ENCODE peak calls at places on chromosome 2, in seven cellular contexts. One of them, this sample, is unnamed.

GRCh38 chr2:207619764-207620203 is 5.4 kb downstream of the METTL21A start:
- DNase-seq in stimulated activated naive CD8-positive, alpha-beta T cell treated with anti-CD3 and anti-CD28 coated beads, Interleukin-15, amount 100 ng/mL, for 72 hours: no peak
- DNase-seq in NCI-H1092: no peak
- DNase-seq in GM12891: no peak
- DNase-seq in T-helper 1 cell: no peak
- DNase-seq in astrocyte of the spinal cord: no peak
- DNase-seq in NCI-H1436: no peak
- DNase-seq in this sample: no peak

GRCh38 chr2:237315881-237316225 is 98.1 kb downstream of the COL6A3 start:
- DNase-seq in stimulated activated naive CD8-positive, alpha-beta T cell treated with anti-CD3 and anti-CD28 coated beads, Interleukin-15, amount 100 ng/mL, for 72 hours: no peak
- DNase-seq in GM12891: no peak
- DNase-seq in NCI-H1436: no peak
- DNase-seq in T-helper 1 cell: no peak
- DNase-seq in NCI-H1092: no peak
- DNase-seq in astrocyte of the spinal cord: no peak
- DNase-seq in this sample: no peak

GRCh38 chr2:239257511-239257937 is 143.3 kb downstream of the HDAC4 start:
- DNase-seq in GM12891: no peak
- DNase-seq in stimulated activated naive CD8-positive, alpha-beta T cell treated with anti-CD3 and anti-CD28 coated beads, Interleukin-15, amount 100 ng/mL, for 72 hours: no peak
- DNase-seq in astrocyte of the spinal cord: peak; percentile 91
- DNase-seq in NCI-H1436: no peak
- DNase-seq in NCI-H1092: no peak
- DNase-seq in T-helper 1 cell: no peak
- DNase-seq in this sample: no peak

GRCh38 chr2:176193048-176193447 is 4.6 kb downstream of the HOXD1 start:
- DNase-seq in NCI-H1092: no peak
- DNase-seq in T-helper 1 cell: no peak
- DNase-seq in GM12891: no peak
- DNase-seq in astrocyte of the spinal cord: no peak
- DNase-seq in NCI-H1436: no peak
- DNase-seq in stimulated activated naive CD8-positive, alpha-beta T cell treated with anti-CD3 and anti-CD28 coated beads, Interleukin-15, amount 100 ng/mL, for 72 hours: no peak
- DNase-seq in this sample: no peak

GRCh38 chr2:55827855-55828254 is 95.7 kb downstream of the EFEMP1 start:
- DNase-seq in T-helper 1 cell: no peak
- DNase-seq in GM12891: no peak
- DNase-seq in stimulated activated naive CD8-positive, alpha-beta T cell treated with anti-CD3 and anti-CD28 coated beads, Interleukin-15, amount 100 ng/mL, for 72 hours: no peak
- DNase-seq in astrocyte of the spinal cord: no peak
- DNase-seq in NCI-H1436: no peak
- DNase-seq in NCI-H1092: no peak
- DNase-seq in this sample: no peak

GRCh38 chr2:38740851-38741541 is 10.2 kb downstream of the SRSF7 start:
- DNase-seq in NCI-H1436: no peak
- DNase-seq in T-helper 1 cell: no peak
- DNase-seq in astrocyte of the spinal cord: peak; percentile 58
- DNase-seq in stimulated activated naive CD8-positive, alpha-beta T cell treated with anti-CD3 and anti-CD28 coated beads, Interleukin-15, amount 100 ng/mL, for 72 hours: no peak
- DNase-seq in NCI-H1092: no peak
- DNase-seq in GM12891: no peak
- DNase-seq in this sample: peak; percentile 47

GRCh38 chr2:219697811-219698683 is 70.6 kb downstream of the SLC4A3 start:
- DNase-seq in T-helper 1 cell: no peak
- DNase-seq in stimulated activated naive CD8-positive, alpha-beta T cell treated with anti-CD3 and anti-CD28 coated beads, Interleukin-15, amount 100 ng/mL, for 72 hours: no peak
- DNase-seq in GM12891: no peak
- DNase-seq in NCI-H1436: no peak
- DNase-seq in NCI-H1092: no peak
- DNase-seq in astrocyte of the spinal cord: peak; percentile 20
- DNase-seq in this sample: no peak

GRCh38 chr2:100983684-100984310 is 18.3 kb upstream of the RPL31 start:
- DNase-seq in astrocyte of the spinal cord: no peak
- DNase-seq in GM12891: no peak
- DNase-seq in NCI-H1436: no peak
- DNase-seq in NCI-H1092: no peak
- DNase-seq in stimulated activated naive CD8-positive, alpha-beta T cell treated with anti-CD3 and anti-CD28 coated beads, Interleukin-15, amount 100 ng/mL, for 72 hours: no peak
- DNase-seq in T-helper 1 cell: no peak
- DNase-seq in this sample: no peak

GRCh38 chr2:32058130-32058529 is 5.2 kb upstream of the SPAST start:
- DNase-seq in NCI-H1092: no peak
- DNase-seq in T-helper 1 cell: no peak
- DNase-seq in NCI-H1436: no peak
- DNase-seq in astrocyte of the spinal cord: peak; percentile 13
- DNase-seq in GM12891: no peak
- DNase-seq in stimulated activated naive CD8-positive, alpha-beta T cell treated with anti-CD3 and anti-CD28 coated beads, Interleukin-15, amount 100 ng/mL, for 72 hours: no peak
- DNase-seq in this sample: no peak

GRCh38 chr2:54824582-54824981 is 101.1 kb downstream of the EML6 start:
- DNase-seq in astrocyte of the spinal cord: no peak
- DNase-seq in GM12891: no peak
- DNase-seq in NCI-H1436: no peak
- DNase-seq in NCI-H1092: no peak
- DNase-seq in T-helper 1 cell: no peak
- DNase-seq in stimulated activated naive CD8-positive, alpha-beta T cell treated with anti-CD3 and anti-CD28 coated beads, Interleukin-15, amount 100 ng/mL, for 72 hours: no peak
- DNase-seq in this sample: no peak

GRCh38 chr2:2565671-2566070 is 234.6 kb upstream of the MYT1L start:
- DNase-seq in T-helper 1 cell: no peak
- DNase-seq in astrocyte of the spinal cord: no peak
- DNase-seq in NCI-H1436: no peak
- DNase-seq in GM12891: no peak
- DNase-seq in stimulated activated naive CD8-positive, alpha-beta T cell treated with anti-CD3 and anti-CD28 coated beads, Interleukin-15, amount 100 ng/mL, for 72 hours: no peak
- DNase-seq in NCI-H1092: no peak
- DNase-seq in this sample: no peak

GRCh38 chr2:114925296-114926255 is 483.1 kb downstream of the DPP10 start:
- DNase-seq in astrocyte of the spinal cord: no peak
- DNase-seq in GM12891: no peak
- DNase-seq in T-helper 1 cell: no peak
- DNase-seq in NCI-H1436: no peak
- DNase-seq in stimulated activated naive CD8-positive, alpha-beta T cell treated with anti-CD3 and anti-CD28 coated beads, Interleukin-15, amount 100 ng/mL, for 72 hours: no peak
- DNase-seq in NCI-H1092: no peak
- DNase-seq in this sample: no peak